ENCODE peak calls at places on chromosomes 2 and 18, in five cellular contexts. V, D, S, O and C are unnamed samples. For H3K9me3, the result is how much of the 10 kb centered on the place peaks cover.

GRCh38 chr2:69549421-69549820 is 94.1 kb downstream of the AAK1 start:
- DNase-seq in O (no peak), V (no peak), D (no peak), S (peak), C (no peak)

GRCh38 chr2:70942396-70942795 is 6.7 kb downstream of the ATP6V1B1 start:
- DNase-seq in D (no peak), S (no peak), O (no peak), V (no peak), C (no peak)

GRCh38 chr18:24894880-24895279 is 434.4 kb downstream of the HRH4 start:
- DNase-seq in D (no peak), V (no peak), O (no peak), S (peak), C (no peak)

GRCh38 chr2:240735476-240735875 is 43.8 kb downstream of the AQP12A start:
- DNase-seq in V (no peak), D (no peak), S (no peak), O (no peak), C (no peak)

GRCh38 chr2:236240228-236240990 is 23.8 kb downstream of the ASB18 start:
- DNase-seq in O (no peak), S (peak), V (no peak), D (peak), C (no peak)

GRCh38 chr2:47072018-47072691 is 83.0 kb downstream of the STPG4 start:
- DNase-seq in S (peak), D (peak), V (no peak), O (no peak), C (no peak)

GRCh38 chr2:16425462-16426336 is 239.9 kb downstream of the CYRIA start:
- DNase-seq in S (no peak), V (peak), D (peak), O (no peak), C (no peak)

GRCh38 chr2:46954951-46955571 is 39.5 kb upstream of the MCFD2 start:
- DNase-seq in O (no peak), V (no peak), D (peak), S (peak), C (no peak)

GRCh38 chr2:11873766-11874165 is 127.3 kb downstream of the LPIN1 start:
- DNase-seq in V (no peak), D (no peak), S (peak), O (no peak), C (no peak)

GRCh38 chr18:68725341-68725740 is 10.4 kb upstream of the TMX3 start:
- DNase-seq in S (peak), D (no peak), V (no peak), O (no peak), C (no peak)

GRCh38 chr2:129827251-129827894 is 152.1 kb upstream of the RAB6C start:
- DNase-seq in S (no peak), D (no peak), O (no peak), V (peak), C (no peak)

GRCh38 chr2:65885266-65885665 is 452.9 kb upstream of the SPRED2 start:
- DNase-seq in O (no peak), V (peak), D (no peak), S (no peak), C (no peak)

GRCh38 chr2:70598197-70598596 is 44.6 kb upstream of the TGFA start:
- DNase-seq in S (no peak), D (no peak), V (no peak), O (no peak), C (no peak)

GRCh38 chr2:204900487-204900886 is 355.2 kb downstream of the PARD3B start:
- DNase-seq in O (no peak), D (no peak), V (no peak), S (no peak), C (no peak)

GRCh38 chr18:10705786-10706185 is 180.0 kb downstream of the NAPG start:
- DNase-seq in S (no peak), V (no peak), D (no peak), O (no peak), C (no peak)

GRCh38 chr2:3379647-3380534 is at the start of gene TRAPPC12:
- DNase-seq in O (peak), S (peak), V (peak), D (peak), C (peak)

GRCh38 chr2:238886453-238887094 is 38.7 kb downstream of the TWIST2 start:
- DNase-seq in S (no peak), V (no peak), O (no peak), D (no peak), C (no peak)
- H3K9me3 ChIP-seq in S (under half), V (under half), O (under half), D (under half), C (under half)

GRCh38 chr2:94990956-94991355 is 34.6 kb upstream of the MAL start:
- DNase-seq in V (no peak), O (no peak), S (no peak), D (no peak), C (no peak)

GRCh38 chr2:94985636-94986035 is 39.9 kb upstream of the MAL start:
- DNase-seq in O (no peak), V (no peak), S (no peak), D (no peak), C (no peak)

GRCh38 chr2:94984964-94985575 is 40.4 kb upstream of the MAL start:
- DNase-seq in S (no peak), O (no peak), D (no peak), V (no peak), C (no peak)

GRCh38 chr2:94986392-94986963 is 39.0 kb upstream of the MAL start:
- DNase-seq in O (peak), D (peak), S (peak), V (peak), C (no peak)

DNA sequence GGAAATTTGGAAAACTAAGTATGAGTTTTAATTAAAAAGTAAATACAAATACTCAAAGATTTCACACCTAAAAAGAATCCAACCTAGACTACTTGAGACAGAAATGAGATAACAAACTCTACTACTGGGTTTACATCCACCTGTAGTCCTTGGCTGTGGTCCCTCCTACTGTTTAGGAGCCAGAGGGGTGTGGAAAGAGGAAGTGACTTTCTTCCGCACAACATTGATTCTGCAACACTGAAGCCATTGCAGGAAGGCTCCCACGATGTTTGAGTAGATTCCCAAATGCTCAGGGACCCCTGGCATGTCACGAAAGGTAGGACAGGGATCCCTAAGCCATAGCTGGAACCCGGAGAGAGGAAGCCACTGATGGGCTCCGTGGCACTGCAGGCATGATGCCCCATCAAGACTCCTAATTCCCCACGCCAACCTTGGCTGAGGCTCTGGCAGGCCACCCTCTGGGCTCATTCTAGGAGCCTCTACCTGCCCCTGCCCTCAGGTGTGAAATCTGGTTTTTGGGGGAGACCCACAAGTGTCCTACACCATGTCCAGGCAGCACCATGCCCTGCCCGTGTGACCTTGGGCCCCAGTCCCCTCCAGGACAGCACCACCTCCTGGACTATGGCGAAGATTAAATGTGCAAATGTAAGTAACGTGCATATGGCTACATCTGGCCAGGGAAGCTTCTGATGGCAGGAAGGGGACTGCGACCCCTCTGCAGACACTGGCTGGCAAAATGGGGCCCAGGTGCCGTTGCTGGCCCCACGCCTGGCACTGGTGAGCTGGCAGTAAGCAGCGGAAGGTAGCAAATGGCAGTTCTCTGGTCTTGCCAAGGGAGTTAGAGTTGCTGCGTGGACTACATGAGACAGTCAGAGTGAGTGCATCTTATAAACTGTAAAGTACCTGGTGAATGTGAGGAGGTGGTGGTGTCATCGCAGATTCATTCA is 38.2 kb upstream of the MAL start:
- DNase-seq in V (no peak), S (no peak), O (no peak), D (no peak), C (no peak)
- H3K9me3 ChIP-seq in V (under half), S (under half), O (under half), D (under half), C (under half)

GRCh38 chr2:234138836-234139235 is 88.3 kb downstream of the SPP2 start:
- DNase-seq in D (no peak), S (no peak), O (no peak), V (no peak), C (no peak)

GRCh38 chr2:234137400-234138014 is 87.0 kb downstream of the SPP2 start:
- DNase-seq in S (peak), O (no peak), D (no peak), V (no peak), C (no peak)

GRCh38 chr2:234134496-234134895 is 84.0 kb downstream of the SPP2 start:
- DNase-seq in O (no peak), S (no peak), D (no peak), V (no peak), C (no peak)

GRCh38 chr2:234135750-234136221 is 85.3 kb downstream of the SPP2 start:
- DNase-seq in O (peak), S (peak), V (peak), D (peak), C (no peak)

GRCh38 chr2:234136461-234136860 is 86.0 kb downstream of the SPP2 start:
- DNase-seq in V (no peak), S (no peak), D (peak), O (no peak), C (no peak)
- H3K9me3 ChIP-seq in V (under half), S (under half), D (under half), O (under half), C (under half)

GRCh38 chr2:132466428-132467028 is 49.9 kb downstream of the GPR39 start:
- DNase-seq in S (no peak), V (no peak), D (no peak), O (no peak), C (no peak)
- H3K9me3 ChIP-seq in S (under half), V (under half), D (under half), O (under half), C (under half)

DNA sequence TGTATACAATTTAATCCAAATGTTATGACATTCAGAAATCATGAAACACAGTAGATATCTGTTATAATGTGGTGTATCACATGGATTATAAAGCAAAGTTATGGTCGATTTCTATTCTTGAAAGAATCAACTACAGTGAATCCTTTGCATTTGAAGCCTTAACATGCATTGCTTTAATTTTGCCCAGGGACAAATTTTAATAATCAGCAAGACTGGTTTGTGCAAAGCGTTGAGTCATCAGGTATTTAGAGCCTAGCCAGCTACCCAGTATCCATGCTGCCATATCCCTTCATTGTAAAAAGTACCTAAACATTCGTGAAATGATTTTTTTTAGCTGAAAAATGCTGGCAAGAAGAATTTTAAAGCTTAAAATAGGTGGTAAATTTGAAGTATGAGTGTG is 8.9 kb upstream of the SPDYA start:
- DNase-seq in V (no peak), O (no peak), S (peak), D (no peak), C (no peak)
- H3K9me3 ChIP-seq in V (under half), O (under half), S (under half), D (under half), C (under half)

DNA sequence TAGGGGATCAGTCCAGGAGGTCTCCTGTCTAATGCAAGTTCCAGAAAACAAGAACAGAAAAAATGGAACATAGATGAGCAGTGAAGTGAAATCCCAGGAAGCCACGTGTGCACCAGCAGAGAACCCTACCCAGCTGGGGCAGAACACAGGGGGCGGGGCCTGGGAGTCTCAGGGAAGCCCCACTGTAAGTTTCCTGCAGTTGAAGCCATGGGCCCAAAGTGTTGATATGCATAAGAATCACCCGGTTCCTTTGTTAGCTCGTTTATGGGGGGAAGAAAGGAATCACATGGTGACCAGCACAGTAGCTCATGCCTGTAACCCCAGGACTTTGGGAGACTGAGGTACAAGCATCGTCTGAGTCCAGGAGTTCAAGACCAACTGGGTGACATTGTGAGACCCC is 131.3 kb downstream of the INO80D start:
- DNase-seq in D (no peak), V (no peak), S (no peak), O (no peak), C (no peak)
- H3K9me3 ChIP-seq in D (under half), V (under half), S (under half), O (under half), C (under half)

GRCh38 chr2:95670167-95670566 is 78.4 kb downstream of the TRIM43 start:
- DNase-seq in D (no peak), S (peak), V (no peak), O (no peak), C (no peak)
- H3K9me3 ChIP-seq in D (under half), S (under half), V (under half), O (under half), C (under half)